ENCODE peak calls at places on chromosomes 13 and 19, in nine cellular contexts. One of them, this sample, is unnamed.

GRCh38 chr13:31001647-31002046 is 69.2 kb downstream of the TEX26 start:
- DNase-seq in ELR: no peak
- DNase-seq in stimulated activated CD4-positive, alpha-beta T cell treated with anti-CD3 and anti-CD28 coated beads, Interleukin-1b, Interleukin-23, amount 100 ng/mL, for 4 hours: no peak
- DNase-seq in NCI-H1105: no peak
- DNase-seq in epithelial cell of esophagus: peak
- DNase-seq in T-helper 9 cell: no peak
- DNase-seq in NCI-H2171: no peak
- DNase-seq in AG04449: no peak
- DNase-seq in Ammon's horn: no peak
- DNase-seq in this sample: no peak

GRCh38 chr13:25738342-25738771 is 313.5 kb downstream of the SHISA2 start:
- DNase-seq in ELR: peak
- DNase-seq in stimulated activated CD4-positive, alpha-beta T cell treated with anti-CD3 and anti-CD28 coated beads, Interleukin-1b, Interleukin-23, amount 100 ng/mL, for 4 hours: no peak
- DNase-seq in NCI-H1105: peak
- DNase-seq in epithelial cell of esophagus: peak
- DNase-seq in T-helper 9 cell: no peak
- DNase-seq in NCI-H2171: peak
- DNase-seq in AG04449: no peak
- DNase-seq in Ammon's horn: no peak
- DNase-seq in this sample: no peak

GRCh38 chr13:86002921-86003488 is 203.8 kb upstream of the SLITRK6 start:
- DNase-seq in ELR: no peak
- DNase-seq in stimulated activated CD4-positive, alpha-beta T cell treated with anti-CD3 and anti-CD28 coated beads, Interleukin-1b, Interleukin-23, amount 100 ng/mL, for 4 hours: no peak
- DNase-seq in NCI-H1105: no peak
- DNase-seq in epithelial cell of esophagus: no peak
- DNase-seq in T-helper 9 cell: no peak
- DNase-seq in NCI-H2171: no peak
- DNase-seq in AG04449: no peak
- DNase-seq in Ammon's horn: no peak
- DNase-seq in this sample: no peak

GRCh38 chr19:18167975-18168645 is 5.5 kb upstream of the IFI30 start:
- DNase-seq in ELR: peak
- DNase-seq in stimulated activated CD4-positive, alpha-beta T cell treated with anti-CD3 and anti-CD28 coated beads, Interleukin-1b, Interleukin-23, amount 100 ng/mL, for 4 hours: peak
- DNase-seq in NCI-H1105: no peak
- DNase-seq in epithelial cell of esophagus: no peak
- DNase-seq in T-helper 9 cell: peak
- DNase-seq in NCI-H2171: peak
- DNase-seq in AG04449: no peak
- DNase-seq in Ammon's horn: no peak
- DNase-seq in this sample: peak

GRCh38 chr13:110813646-110814624 is 100.4 kb downstream of the ING1 start:
- DNase-seq in ELR: peak
- DNase-seq in stimulated activated CD4-positive, alpha-beta T cell treated with anti-CD3 and anti-CD28 coated beads, Interleukin-1b, Interleukin-23, amount 100 ng/mL, for 4 hours: no peak
- DNase-seq in NCI-H1105: no peak
- DNase-seq in epithelial cell of esophagus: no peak
- DNase-seq in T-helper 9 cell: no peak
- DNase-seq in NCI-H2171: no peak
- DNase-seq in AG04449: no peak
- DNase-seq in Ammon's horn: no peak
- DNase-seq in this sample: no peak

GRCh38 chr19:12841094-12841493 is 2.8 kb downstream of the MAST1 start:
- DNase-seq in ELR: no peak
- DNase-seq in stimulated activated CD4-positive, alpha-beta T cell treated with anti-CD3 and anti-CD28 coated beads, Interleukin-1b, Interleukin-23, amount 100 ng/mL, for 4 hours: no peak
- DNase-seq in NCI-H1105: peak
- DNase-seq in epithelial cell of esophagus: peak
- DNase-seq in T-helper 9 cell: no peak
- DNase-seq in NCI-H2171: peak
- DNase-seq in AG04449: no peak
- DNase-seq in Ammon's horn: no peak
- DNase-seq in this sample: peak

GRCh38 chr19:55096061-55096701 is 20.5 kb downstream of the EPS8L1 start:
- DNase-seq in ELR: no peak
- DNase-seq in stimulated activated CD4-positive, alpha-beta T cell treated with anti-CD3 and anti-CD28 coated beads, Interleukin-1b, Interleukin-23, amount 100 ng/mL, for 4 hours: no peak
- DNase-seq in NCI-H1105: no peak
- DNase-seq in epithelial cell of esophagus: no peak
- DNase-seq in T-helper 9 cell: no peak
- DNase-seq in NCI-H2171: no peak
- DNase-seq in AG04449: no peak
- DNase-seq in Ammon's horn: no peak
- DNase-seq in this sample: no peak

GRCh38 chr13:32650705-32651311 is 64.6 kb downstream of the PDS5B start:
- DNase-seq in ELR: peak
- DNase-seq in stimulated activated CD4-positive, alpha-beta T cell treated with anti-CD3 and anti-CD28 coated beads, Interleukin-1b, Interleukin-23, amount 100 ng/mL, for 4 hours: peak
- DNase-seq in NCI-H1105: peak
- DNase-seq in epithelial cell of esophagus: peak
- DNase-seq in T-helper 9 cell: peak
- DNase-seq in NCI-H2171: no peak
- DNase-seq in AG04449: no peak
- DNase-seq in Ammon's horn: peak
- DNase-seq in this sample: no peak

GRCh38 chr19:46232938-46233621 is 3.5 kb downstream of the IGFL1 start:
- DNase-seq in ELR: no peak
- DNase-seq in stimulated activated CD4-positive, alpha-beta T cell treated with anti-CD3 and anti-CD28 coated beads, Interleukin-1b, Interleukin-23, amount 100 ng/mL, for 4 hours: no peak
- DNase-seq in NCI-H1105: no peak
- DNase-seq in epithelial cell of esophagus: no peak
- DNase-seq in T-helper 9 cell: no peak
- DNase-seq in NCI-H2171: no peak
- DNase-seq in AG04449: no peak
- DNase-seq in Ammon's horn: no peak
- DNase-seq in this sample: no peak

GRCh38 chr19:54448774-54449700 is at the start of gene LENG8:
- DNase-seq in ELR: peak
- DNase-seq in stimulated activated CD4-positive, alpha-beta T cell treated with anti-CD3 and anti-CD28 coated beads, Interleukin-1b, Interleukin-23, amount 100 ng/mL, for 4 hours: peak
- DNase-seq in NCI-H1105: peak
- DNase-seq in epithelial cell of esophagus: peak
- DNase-seq in T-helper 9 cell: peak
- DNase-seq in NCI-H2171: peak
- DNase-seq in AG04449: peak
- DNase-seq in Ammon's horn: peak
- DNase-seq in this sample: peak

GRCh38 chr19:57227461-57227860 is 3.4 kb upstream of the AURKC start:
- DNase-seq in ELR: no peak
- DNase-seq in stimulated activated CD4-positive, alpha-beta T cell treated with anti-CD3 and anti-CD28 coated beads, Interleukin-1b, Interleukin-23, amount 100 ng/mL, for 4 hours: no peak
- DNase-seq in NCI-H1105: no peak
- DNase-seq in epithelial cell of esophagus: no peak
- DNase-seq in T-helper 9 cell: no peak
- DNase-seq in NCI-H2171: no peak
- DNase-seq in AG04449: no peak
- DNase-seq in Ammon's horn: no peak
- DNase-seq in this sample: no peak

GRCh38 chr19:15297416-15298224 is 34.7 kb downstream of the BRD4 start:
- DNase-seq in ELR: peak
- DNase-seq in stimulated activated CD4-positive, alpha-beta T cell treated with anti-CD3 and anti-CD28 coated beads, Interleukin-1b, Interleukin-23, amount 100 ng/mL, for 4 hours: no peak
- DNase-seq in NCI-H1105: no peak
- DNase-seq in epithelial cell of esophagus: peak
- DNase-seq in T-helper 9 cell: no peak
- DNase-seq in NCI-H2171: no peak
- DNase-seq in AG04449: no peak
- DNase-seq in Ammon's horn: no peak
- DNase-seq in this sample: no peak

GRCh38 chr19:1812426-1813196 is 535 bp upstream of the ATP8B3 start:
- DNase-seq in ELR: peak
- DNase-seq in stimulated activated CD4-positive, alpha-beta T cell treated with anti-CD3 and anti-CD28 coated beads, Interleukin-1b, Interleukin-23, amount 100 ng/mL, for 4 hours: peak
- DNase-seq in NCI-H1105: peak
- DNase-seq in epithelial cell of esophagus: peak
- DNase-seq in T-helper 9 cell: peak
- DNase-seq in NCI-H2171: peak
- DNase-seq in AG04449: peak
- DNase-seq in Ammon's horn: peak
- DNase-seq in this sample: peak

GRCh38 chr19:38298841-38299680 is 5.0 kb upstream of the C19orf33 start:
- DNase-seq in ELR: no peak
- DNase-seq in stimulated activated CD4-positive, alpha-beta T cell treated with anti-CD3 and anti-CD28 coated beads, Interleukin-1b, Interleukin-23, amount 100 ng/mL, for 4 hours: no peak
- DNase-seq in NCI-H1105: no peak
- DNase-seq in epithelial cell of esophagus: no peak
- DNase-seq in T-helper 9 cell: no peak
- DNase-seq in NCI-H2171: no peak
- DNase-seq in AG04449: no peak
- DNase-seq in Ammon's horn: no peak
- DNase-seq in this sample: no peak

GRCh38 chr19:19256072-19256969 is 16.8 kb downstream of the TM6SF2 start:
- DNase-seq in ELR: no peak
- DNase-seq in stimulated activated CD4-positive, alpha-beta T cell treated with anti-CD3 and anti-CD28 coated beads, Interleukin-1b, Interleukin-23, amount 100 ng/mL, for 4 hours: no peak
- DNase-seq in NCI-H1105: peak
- DNase-seq in epithelial cell of esophagus: peak
- DNase-seq in T-helper 9 cell: no peak
- DNase-seq in NCI-H2171: no peak
- DNase-seq in AG04449: no peak
- DNase-seq in Ammon's horn: peak
- DNase-seq in this sample: no peak

GRCh38 chr19:28960586-28960985 is 252.4 kb downstream of the UQCRFS1 start:
- DNase-seq in ELR: no peak
- DNase-seq in stimulated activated CD4-positive, alpha-beta T cell treated with anti-CD3 and anti-CD28 coated beads, Interleukin-1b, Interleukin-23, amount 100 ng/mL, for 4 hours: no peak
- DNase-seq in NCI-H1105: no peak
- DNase-seq in epithelial cell of esophagus: no peak
- DNase-seq in T-helper 9 cell: no peak
- DNase-seq in NCI-H2171: no peak
- DNase-seq in AG04449: no peak
- DNase-seq in Ammon's horn: no peak
- DNase-seq in this sample: no peak

GRCh38 chr19:4844348-4845179 is 13.1 kb upstream of the TICAM1 start:
- DNase-seq in ELR: no peak
- DNase-seq in stimulated activated CD4-positive, alpha-beta T cell treated with anti-CD3 and anti-CD28 coated beads, Interleukin-1b, Interleukin-23, amount 100 ng/mL, for 4 hours: no peak
- DNase-seq in NCI-H1105: no peak
- DNase-seq in epithelial cell of esophagus: no peak
- DNase-seq in T-helper 9 cell: no peak
- DNase-seq in NCI-H2171: no peak
- DNase-seq in AG04449: no peak
- DNase-seq in Ammon's horn: no peak
- DNase-seq in this sample: no peak

GRCh38 chr19:39158646-39159260 is 33.2 kb downstream of the PAK4 start:
- DNase-seq in ELR: no peak
- DNase-seq in stimulated activated CD4-positive, alpha-beta T cell treated with anti-CD3 and anti-CD28 coated beads, Interleukin-1b, Interleukin-23, amount 100 ng/mL, for 4 hours: no peak
- DNase-seq in NCI-H1105: no peak
- DNase-seq in epithelial cell of esophagus: no peak
- DNase-seq in T-helper 9 cell: no peak
- DNase-seq in NCI-H2171: no peak
- DNase-seq in AG04449: no peak
- DNase-seq in Ammon's horn: no peak
- DNase-seq in this sample: no peak

GRCh38 chr19:47221080-47221841 is 9.7 kb downstream of the BBC3 start:
- DNase-seq in ELR: no peak
- DNase-seq in stimulated activated CD4-positive, alpha-beta T cell treated with anti-CD3 and anti-CD28 coated beads, Interleukin-1b, Interleukin-23, amount 100 ng/mL, for 4 hours: no peak
- DNase-seq in NCI-H1105: no peak
- DNase-seq in epithelial cell of esophagus: no peak
- DNase-seq in T-helper 9 cell: no peak
- DNase-seq in NCI-H2171: no peak
- DNase-seq in AG04449: no peak
- DNase-seq in Ammon's horn: no peak
- DNase-seq in this sample: no peak

GRCh38 chr13:88068975-88069374 is 397.8 kb downstream of the SLITRK5 start:
- DNase-seq in ELR: no peak
- DNase-seq in stimulated activated CD4-positive, alpha-beta T cell treated with anti-CD3 and anti-CD28 coated beads, Interleukin-1b, Interleukin-23, amount 100 ng/mL, for 4 hours: peak
- DNase-seq in NCI-H1105: no peak
- DNase-seq in epithelial cell of esophagus: peak
- DNase-seq in T-helper 9 cell: no peak
- DNase-seq in NCI-H2171: no peak
- DNase-seq in AG04449: no peak
- DNase-seq in Ammon's horn: no peak
- DNase-seq in this sample: no peak

GRCh38 chr19:41666075-41666474 is 22.0 kb downstream of the CEACAM7 start:
- DNase-seq in ELR: no peak
- DNase-seq in stimulated activated CD4-positive, alpha-beta T cell treated with anti-CD3 and anti-CD28 coated beads, Interleukin-1b, Interleukin-23, amount 100 ng/mL, for 4 hours: no peak
- DNase-seq in NCI-H1105: no peak
- DNase-seq in epithelial cell of esophagus: no peak
- DNase-seq in T-helper 9 cell: no peak
- DNase-seq in NCI-H2171: no peak
- DNase-seq in AG04449: no peak
- DNase-seq in Ammon's horn: no peak
- DNase-seq in this sample: no peak

GRCh38 chr19:4115050-4115817 is 8.7 kb downstream of the MAP2K2 start:
- DNase-seq in ELR: no peak
- DNase-seq in stimulated activated CD4-positive, alpha-beta T cell treated with anti-CD3 and anti-CD28 coated beads, Interleukin-1b, Interleukin-23, amount 100 ng/mL, for 4 hours: peak
- DNase-seq in NCI-H1105: no peak
- DNase-seq in epithelial cell of esophagus: no peak
- DNase-seq in T-helper 9 cell: peak
- DNase-seq in NCI-H2171: no peak
- DNase-seq in AG04449: no peak
- DNase-seq in Ammon's horn: peak
- DNase-seq in this sample: no peak

GRCh38 chr19:29687244-29687896 is 22.1 kb downstream of the PLEKHF1 start:
- DNase-seq in ELR: peak
- DNase-seq in stimulated activated CD4-positive, alpha-beta T cell treated with anti-CD3 and anti-CD28 coated beads, Interleukin-1b, Interleukin-23, amount 100 ng/mL, for 4 hours: no peak
- DNase-seq in NCI-H1105: no peak
- DNase-seq in epithelial cell of esophagus: peak
- DNase-seq in T-helper 9 cell: no peak
- DNase-seq in NCI-H2171: peak
- DNase-seq in AG04449: peak
- DNase-seq in Ammon's horn: no peak
- DNase-seq in this sample: no peak

GRCh38 chr13:26964278-26965057 is 203.9 kb upstream of the GPR12 start:
- DNase-seq in ELR: peak
- DNase-seq in stimulated activated CD4-positive, alpha-beta T cell treated with anti-CD3 and anti-CD28 coated beads, Interleukin-1b, Interleukin-23, amount 100 ng/mL, for 4 hours: no peak
- DNase-seq in NCI-H1105: no peak
- DNase-seq in epithelial cell of esophagus: no peak
- DNase-seq in T-helper 9 cell: no peak
- DNase-seq in NCI-H2171: peak
- DNase-seq in AG04449: no peak
- DNase-seq in Ammon's horn: peak
- DNase-seq in this sample: no peak

This sample was measured in nucleus accumbens.